ENCODE peak calls at places on chromosomes 13 and 19, in ten cellular contexts. Q is aorta; U is upper lobe of right lung; S is CD8-positive, alpha-beta T cell; N is gastrocnemius medialis; W is GM06990; O is testis; H is GM23248; I is astrocyte; K is thyroid gland. B is an unnamed sample.

GRCh38 chr13:48000559-48001126 is 430 bp downstream of the SUCLA2 start:
- DNase-seq in Q (no peak), U (no peak), S (no peak), N (no peak), W (no peak), O (no peak), H (peak), I (no peak), K (peak), B (no peak)

GRCh38 chr19:44720945-44721344 is 22.0 kb downstream of the CEACAM16 start:
- DNase-seq in Q (no peak), U (no peak), S (no peak), N (no peak), W (no peak), O (no peak), H (no peak), I (peak), K (no peak), B (no peak)

GRCh38 chr19:16531380-16531669 is 10.9 kb downstream of the CHERP start:
- DNase-seq in Q (no peak), U (no peak), S (no peak), N (no peak), W (no peak), O (no peak), H (no peak), I (no peak), K (no peak), B (no peak)

GRCh38 chr19:19627716-19628498 is at the start of gene LPAR2:
- DNase-seq in Q (no peak), U (peak), S (peak), N (no peak), W (peak), O (peak), H (peak), I (no peak), K (peak), B (peak)

GRCh38 chr13:41017153-41017552 is 2.0 kb downstream of the ELF1 start:
- DNase-seq in Q (no peak), U (no peak), S (no peak), N (peak), W (no peak), O (peak), H (no peak), I (no peak), K (peak), B (no peak)

GRCh38 chr19:57357406-57357805 is 5.9 kb upstream of the TRAPPC2B start:
- DNase-seq in Q (no peak), U (no peak), S (no peak), N (no peak), W (no peak), O (no peak), H (no peak), I (no peak), K (no peak), B (no peak)

GRCh38 chr19:37817180-37817911 is 38.0 kb upstream of the ZNF573 start:
- DNase-seq in Q (peak), U (peak), S (peak), N (no peak), W (peak), O (peak), H (peak), I (peak), K (peak), B (no peak)

GRCh38 chr19:4369109-4369887 is 25.9 kb downstream of the MPND start:
- DNase-seq in Q (no peak), U (peak), S (peak), N (no peak), W (peak), O (peak), H (peak), I (no peak), K (peak), B (no peak)

GRCh38 chr19:7729831-7730285 is 2.1 kb downstream of the CLEC4G start:
- DNase-seq in Q (no peak), U (no peak), S (no peak), N (no peak), W (no peak), O (no peak), H (no peak), I (no peak), K (no peak), B (no peak)

GRCh38 chr13:45242070-45242469 is 41.2 kb upstream of the KCTD4 start:
- DNase-seq in Q (no peak), U (no peak), S (no peak), N (no peak), W (no peak), O (no peak), H (peak), I (no peak), K (peak), B (no peak)

DNA sequence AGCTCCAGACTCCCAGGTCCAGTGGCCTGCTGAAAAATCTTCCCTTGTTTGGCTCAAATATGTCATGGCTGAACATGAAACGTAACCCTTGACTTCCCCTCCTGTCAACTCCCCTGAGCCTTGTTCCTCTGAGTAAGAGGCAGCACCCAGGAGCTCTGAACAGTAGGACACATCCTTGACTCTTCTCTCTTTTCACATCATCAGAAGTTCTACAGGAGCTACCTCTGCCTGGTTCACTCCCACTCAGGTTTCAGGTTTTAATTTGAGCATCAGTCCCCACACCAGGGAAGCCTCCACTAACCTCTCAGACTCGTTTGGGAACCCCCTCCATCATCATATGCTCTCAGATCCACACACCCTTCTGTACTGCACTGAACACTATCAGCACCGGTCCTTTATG is 30.3 kb downstream of the ZNF823 start:
- DNase-seq in Q (no peak), U (no peak), S (no peak), N (no peak), W (no peak), O (no peak), H (no peak), I (no peak), K (no peak), B (no peak)
- H3K4me3 ChIP-seq in Q (no peak), U (no peak), S (no peak), N (no peak), W (no peak), O (no peak), H (no peak), I (no peak), K (no peak), B (no peak)

GRCh38 chr19:11416346-11417052 is 2.6 kb downstream of the RGL3 start:
- DNase-seq in Q (no peak), U (no peak), S (no peak), N (no peak), W (no peak), O (no peak), H (no peak), I (no peak), K (no peak), B (no peak)

GRCh38 chr19:11420894-11421606 is 1.9 kb upstream of the RGL3 start:
- DNase-seq in Q (no peak), U (no peak), S (no peak), N (no peak), W (no peak), O (no peak), H (no peak), I (no peak), K (peak), B (no peak)

GRCh38 chr19:11418166-11418517 is 972 bp downstream of the RGL3 start:
- DNase-seq in Q (no peak), U (no peak), S (no peak), N (no peak), W (no peak), O (no peak), H (no peak), I (no peak), K (no peak), B (no peak)

GRCh38 chr19:11420429-11420893 is 1.3 kb upstream of the RGL3 start:
- DNase-seq in Q (peak), U (no peak), S (no peak), N (peak), W (no peak), O (no peak), H (peak), I (no peak), K (peak), B (no peak)

DNA sequence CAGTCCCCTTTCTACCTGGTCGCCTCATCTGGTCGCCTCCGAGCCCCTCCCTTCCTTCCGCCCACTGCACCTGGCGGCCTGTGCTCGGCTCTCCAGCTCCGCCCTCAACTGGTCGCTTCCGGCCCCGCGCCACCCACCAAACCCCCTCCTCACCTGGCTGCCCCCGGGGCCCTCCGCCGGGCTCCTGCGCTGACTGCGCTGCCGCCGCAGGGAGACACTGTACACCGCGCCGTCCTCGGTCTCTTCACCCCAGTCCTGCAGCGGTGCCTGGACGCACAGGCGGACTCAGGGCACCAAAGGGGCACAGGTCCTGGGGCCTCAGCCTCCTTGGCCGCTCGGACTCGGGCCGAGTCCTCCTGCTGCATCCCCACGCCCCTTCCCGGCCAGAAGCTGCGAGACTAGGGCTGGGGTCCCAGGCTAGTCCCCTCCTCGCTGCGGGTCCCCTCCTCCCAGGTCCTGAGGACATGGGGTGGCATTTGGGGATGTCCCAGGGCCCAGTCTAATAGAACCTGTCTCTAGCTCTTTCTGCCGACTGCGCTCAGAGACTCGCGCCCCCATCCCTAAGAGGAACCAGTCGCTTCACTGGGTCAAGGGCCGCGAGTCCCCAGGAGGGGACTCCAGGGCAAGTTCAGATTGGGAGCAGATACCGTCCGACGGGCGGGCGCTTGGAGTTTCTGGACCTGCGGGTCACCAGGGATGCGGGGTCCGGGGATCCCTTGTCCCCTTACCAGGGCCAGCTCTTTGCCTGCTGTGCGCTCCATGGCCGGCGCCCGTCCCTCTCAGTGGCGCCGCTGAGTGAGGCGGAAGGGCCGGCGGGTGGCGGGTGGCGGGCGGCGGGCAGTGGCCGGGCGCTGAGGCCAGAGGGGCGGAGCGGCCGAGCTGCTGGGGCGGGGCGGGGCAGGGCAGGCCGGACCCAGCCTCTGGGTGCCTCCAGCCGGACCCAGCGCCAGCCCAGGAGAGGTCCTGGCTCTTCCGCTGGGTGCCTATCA is at the start of gene RGL3:
- DNase-seq in Q (peak), U (peak), S (no peak), N (no peak), W (no peak), O (no peak), H (peak), I (no peak), K (peak), B (peak)
- H3K4me3 ChIP-seq in Q (peak), U (peak), S (no peak), N (peak), W (no peak), O (peak), H (peak), I (no peak), K (peak), B (peak)

GRCh38 chr13:46575321-46575721 is 22.4 kb downstream of the LRCH1 start:
- DNase-seq in Q (no peak), U (no peak), S (no peak), N (no peak), W (peak), O (no peak), H (peak), I (peak), K (no peak), B (no peak)
- H3K4me3 ChIP-seq in Q (no peak), U (no peak), S (no peak), N (no peak), W (no peak), O (no peak), H (peak), I (no peak), K (no peak), B (no peak)

DNA sequence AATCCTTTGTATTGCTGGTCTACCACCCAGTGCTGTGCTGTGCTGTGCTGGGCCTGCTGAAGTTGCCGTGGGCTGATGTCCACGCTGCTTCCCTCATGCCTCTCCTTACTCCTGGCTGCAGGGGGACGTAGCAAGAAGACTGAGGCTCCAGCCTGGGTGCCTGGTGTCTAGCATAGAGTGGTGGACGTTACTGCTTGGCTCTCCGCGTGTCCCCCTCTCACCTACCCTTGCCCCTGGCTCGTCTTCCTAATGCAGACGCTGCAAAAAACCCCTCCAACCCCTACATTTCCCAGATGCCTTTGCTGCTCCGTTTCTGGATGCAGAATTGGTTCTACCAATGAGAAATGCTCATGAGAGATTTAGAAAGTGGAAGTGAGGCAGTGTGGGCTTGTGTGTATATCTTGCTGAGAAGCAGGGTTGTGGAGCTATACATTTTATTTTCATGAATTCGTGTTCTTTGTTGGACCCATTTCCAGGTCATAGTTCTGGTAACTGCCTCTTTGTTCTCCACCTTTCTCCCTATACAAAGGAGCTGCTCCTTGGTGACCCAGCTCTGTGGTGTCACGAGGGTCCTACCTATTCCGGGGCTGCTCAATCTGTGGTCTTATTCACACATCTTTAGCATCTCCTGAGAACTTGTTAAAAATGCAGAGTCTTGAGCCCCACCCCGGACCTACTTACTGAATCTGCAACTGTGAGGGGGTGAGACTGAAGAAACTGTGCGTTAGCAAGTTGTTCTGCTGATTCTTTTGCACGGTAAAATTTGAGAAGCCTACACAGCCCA is 7.9 kb upstream of the DENND1C start:
- DNase-seq in Q (no peak), U (no peak), S (no peak), N (no peak), W (peak), O (no peak), H (no peak), I (no peak), K (no peak), B (no peak)
- H3K4me3 ChIP-seq in Q (no peak), U (no peak), S (peak), N (no peak), W (peak), O (no peak), H (no peak), I (no peak), K (no peak), B (no peak)

GRCh38 chr19:40608957-40609356 is 7.8 kb downstream of the LTBP4 start:
- DNase-seq in Q (no peak), U (no peak), S (no peak), N (no peak), W (no peak), O (no peak), H (no peak), I (no peak), K (no peak), B (no peak)

GRCh38 chr19:40609561-40610395 is 8.6 kb downstream of the LTBP4 start:
- DNase-seq in Q (peak), U (peak), S (peak), N (peak), W (peak), O (peak), H (peak), I (peak), K (peak), B (peak)

GRCh38 chr19:40611900-40612698 is 10.9 kb downstream of the LTBP4 start:
- DNase-seq in Q (no peak), U (no peak), S (no peak), N (no peak), W (no peak), O (no peak), H (no peak), I (no peak), K (no peak), B (peak)

GRCh38 chr19:40611096-40611495 is 9.9 kb downstream of the LTBP4 start:
- DNase-seq in Q (peak), U (peak), S (no peak), N (no peak), W (no peak), O (no peak), H (peak), I (no peak), K (peak), B (no peak)

DNA sequence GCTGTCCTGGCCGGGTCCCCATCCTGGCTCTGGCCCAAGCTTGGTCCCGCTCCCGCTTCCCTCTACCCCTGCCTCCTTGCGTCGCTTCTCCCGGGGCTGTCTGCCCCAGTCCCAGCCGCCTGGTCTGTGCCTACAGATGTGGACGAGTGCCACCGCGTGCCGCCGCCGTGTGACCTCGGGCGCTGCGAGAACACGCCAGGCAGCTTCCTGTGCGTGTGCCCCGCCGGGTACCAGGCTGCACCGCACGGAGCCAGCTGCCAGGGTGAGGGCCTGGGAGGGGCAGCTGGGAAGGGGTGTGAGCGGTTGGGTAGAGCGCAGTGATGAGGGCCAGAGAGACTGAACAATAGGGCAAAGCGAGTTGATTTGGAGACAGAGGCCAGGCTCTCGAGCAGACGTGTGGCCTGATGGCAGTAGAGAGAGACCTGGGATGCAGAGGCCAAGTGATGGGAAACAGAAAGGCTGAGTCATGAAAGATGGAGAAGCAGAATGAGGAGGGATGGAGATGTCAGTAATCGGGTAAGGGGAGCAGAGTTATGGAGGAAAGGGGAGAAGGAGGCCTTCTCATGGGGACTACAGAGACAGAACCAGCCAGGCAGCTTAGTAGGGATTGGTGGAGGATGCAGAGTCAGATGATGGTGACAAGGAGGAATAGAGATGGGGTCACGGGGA is 9.4 kb downstream of the LTBP4 start:
- DNase-seq in Q (peak), U (peak), S (peak), N (peak), W (peak), O (peak), H (peak), I (no peak), K (peak), B (peak)
- H3K4me3 ChIP-seq in Q (no peak), U (peak), S (peak), N (peak), W (no peak), O (peak), H (peak), I (peak), K (peak), B (no peak)

GRCh38 chr19:41324231-41324702 is 14.3 kb downstream of the CCDC97 start:
- DNase-seq in Q (no peak), U (no peak), S (no peak), N (no peak), W (no peak), O (no peak), H (peak), I (no peak), K (no peak), B (no peak)

GRCh38 chr19:41325640-41325946 is 15.6 kb downstream of the CCDC97 start:
- DNase-seq in Q (no peak), U (no peak), S (no peak), N (no peak), W (no peak), O (no peak), H (no peak), I (no peak), K (no peak), B (no peak)

GRCh38 chr19:41323430-41324125 is 13.6 kb downstream of the CCDC97 start:
- DNase-seq in Q (peak), U (no peak), S (no peak), N (peak), W (no peak), O (peak), H (peak), I (peak), K (peak), B (no peak)

GRCh38 chr19:41325947-41326706 is 16.2 kb downstream of the CCDC97 start:
- DNase-seq in Q (no peak), U (no peak), S (no peak), N (no peak), W (peak), O (no peak), H (peak), I (peak), K (no peak), B (no peak)

GRCh38 chr19:41324921-41325639 is 15.1 kb downstream of the CCDC97 start:
- DNase-seq in Q (peak), U (peak), S (no peak), N (no peak), W (no peak), O (no peak), H (peak), I (peak), K (peak), B (peak)
- H3K4me3 ChIP-seq in Q (no peak), U (no peak), S (no peak), N (peak), W (no peak), O (no peak), H (peak), I (peak), K (peak), B (peak)

GRCh38 chr13:111976474-111977183 is 90.3 kb upstream of the SOX1 start:
- DNase-seq in Q (no peak), U (no peak), S (no peak), N (no peak), W (no peak), O (no peak), H (no peak), I (no peak), K (no peak), B (no peak)
- H3K4me3 ChIP-seq in Q (no peak), U (no peak), S (no peak), N (no peak), W (no peak), O (peak), H (no peak), I (no peak), K (no peak), B (no peak)

GRCh38 chr13:22893777-22894176 is 287.0 kb upstream of the SGCG start:
- DNase-seq in Q (no peak), U (no peak), S (no peak), N (no peak), W (no peak), O (no peak), H (no peak), I (no peak), K (no peak), B (no peak)
- H3K4me3 ChIP-seq in Q (no peak), U (no peak), S (no peak), N (no peak), W (no peak), O (no peak), H (no peak), I (no peak), K (no peak), B (no peak)